ENCODE peak calls at places on chromosome 16, in four cellular contexts. U, O, S and P are unnamed samples.

GRCh38 chr16:50845296-50845695 is 103.4 kb downstream of the CYLD start:
- DNase-seq in U (no peak), O (no peak), S (no peak), P (no peak)

GRCh38 chr16:64580558-64580957 is 541.3 kb downstream of the CDH11 start:
- DNase-seq in U (no peak), O (no peak), S (no peak), P (no peak)

GRCh38 chr16:85418978-85419491 is 194.1 kb upstream of the GSE1 start:
- DNase-seq in U (no peak), O (peak), S (no peak), P (peak)

GRCh38 chr16:21628772-21629171 is 23.6 kb downstream of the IGSF6 start:
- DNase-seq in U (no peak), O (no peak), S (no peak), P (no peak)

GRCh38 chr16:3716831-3717234 is 491 bp downstream of the TRAP1 start:
- DNase-seq in U (peak), O (no peak), S (no peak), P (no peak)

GRCh38 chr16:60041671-60042070 is 1307.6 kb upstream of the GOT2 start:
- DNase-seq in U (no peak), O (no peak), S (no peak), P (no peak)

GRCh38 chr16:56423584-56424403 is 1.6 kb downstream of the AMFR start:
- DNase-seq in U (no peak), O (no peak), S (no peak), P (no peak)

GRCh38 chr16:9378876-9379275 is 287.4 kb downstream of the HAPSTR1 start:
- DNase-seq in U (peak), O (no peak), S (no peak), P (no peak)

GRCh38 chr16:3855142-3855541 is 25.4 kb downstream of the CREBBP start:
- DNase-seq in U (no peak), O (no peak), S (no peak), P (no peak)

GRCh38 chr16:13923703-13924298 is 3.8 kb downstream of the ERCC4 start:
- DNase-seq in U (no peak), O (no peak), S (no peak), P (no peak)

GRCh38 chr16:22264786-22265185 is 32.4 kb upstream of the POLR3E start:
- DNase-seq in U (no peak), O (no peak), S (no peak), P (no peak)

GRCh38 chr16:87895641-87896141 is 26.4 kb upstream of the SLC7A5 start:
- DNase-seq in U (no peak), O (no peak), S (no peak), P (peak)

GRCh38 chr16:56354016-56354415 is 71.3 kb downstream of the AMFR start:
- DNase-seq in U (no peak), O (no peak), S (no peak), P (no peak)

GRCh38 chr16:69932228-69932627 is 18.9 kb upstream of the CLEC18A start:
- DNase-seq in U (no peak), O (no peak), S (no peak), P (no peak)

GRCh38 chr16:86088816-86089215 is 189.9 kb downstream of the IRF8 start:
- DNase-seq in U (no peak), O (no peak), S (no peak), P (no peak)

GRCh38 chr16:31861415-31861814 is 12.2 kb upstream of the ZNF267 start:
- DNase-seq in U (no peak), O (no peak), S (no peak), P (no peak)

GRCh38 chr16:78368121-78369102 is 269.0 kb downstream of the WWOX start:
- DNase-seq in U (no peak), O (no peak), S (no peak), P (no peak)

GRCh38 chr16:1458336-1458976 is 14.1 kb upstream of the CCDC154 start:
- DNase-seq in U (no peak), O (no peak), S (no peak), P (no peak)

GRCh38 chr16:49699718-49700117 is 156.2 kb downstream of the ZNF423 start:
- DNase-seq in U (no peak), O (no peak), S (no peak), P (no peak)

GRCh38 chr16:88686062-88686438 is 257 bp downstream of the SNAI3 start:
- DNase-seq in U (no peak), O (peak), S (no peak), P (no peak)

GRCh38 chr16:50152386-50152806 is 710 bp upstream of the TENT4B start:
- DNase-seq in U (peak), O (no peak), S (no peak), P (no peak)

GRCh38 chr16:47990676-47991075 is 165.1 kb downstream of the ABCC12 start:
- DNase-seq in U (no peak), O (no peak), S (no peak), P (no peak)

GRCh38 chr16:685967-686366 is 1.8 kb upstream of the JMJD8 start:
- DNase-seq in U (peak), O (no peak), S (peak), P (no peak)

GRCh38 chr16:57781741-57782606 is 20.3 kb downstream of the KIFC3 start:
- DNase-seq in U (no peak), O (peak), S (peak), P (no peak)

GRCh38 chr16:69861276-69862030 is 89.7 kb upstream of the CLEC18A start:
- DNase-seq in U (no peak), O (no peak), S (peak), P (no peak)

GRCh38 chr16:58338205-58338604 is 43.4 kb upstream of the PRSS54 start:
- DNase-seq in U (no peak), O (no peak), S (no peak), P (no peak)

GRCh38 chr16:12801511-12802042 is 2.1 kb downstream of the CPPED1 start:
- DNase-seq in U (no peak), O (no peak), S (no peak), P (peak)

GRCh38 chr16:83258366-83258765 is 549.4 kb upstream of the HSBP1 start:
- DNase-seq in U (no peak), O (no peak), S (no peak), P (no peak)

GRCh38 chr16:89023151-89023551 is 46.1 kb upstream of the CBFA2T3 start:
- DNase-seq in U (no peak), O (peak), S (no peak), P (peak)

GRCh38 chr16:27402964-27403600 is 1.1 kb downstream of the IL21R start:
- DNase-seq in U (no peak), O (no peak), S (no peak), P (no peak)

GRCh38 chr16:86669937-86670772 is 91.8 kb downstream of the FOXL1 start:
- DNase-seq in U (no peak), O (no peak), S (peak), P (no peak)

GRCh38 chr16:86884256-86884655 is 305.9 kb downstream of the FOXL1 start:
- DNase-seq in U (no peak), O (no peak), S (no peak), P (no peak)

GRCh38 chr16:68264128-68265077 is at the start of gene SLC7A6:
- DNase-seq in U (peak), O (peak), S (peak), P (peak)

GRCh38 chr16:26697826-26698225 is 368.9 kb upstream of the C16orf82 start:
- DNase-seq in U (no peak), O (no peak), S (no peak), P (no peak)

GRCh38 chr16:87149051-87149450 is 168.1 kb downstream of the C16orf95 start:
- DNase-seq in U (no peak), O (no peak), S (no peak), P (no peak)

GRCh38 chr16:27374794-27375499 is 27.0 kb upstream of the IL21R start:
- DNase-seq in U (peak), O (no peak), S (peak), P (peak)

GRCh38 chr16:58843675-58844074 is 109.6 kb upstream of the GOT2 start:
- DNase-seq in U (no peak), O (no peak), S (no peak), P (no peak)

GRCh38 chr16:22369221-22369811 is 5.1 kb downstream of the CDR2 start:
- DNase-seq in U (no peak), O (no peak), S (no peak), P (no peak)

GRCh38 chr16:58222532-58223316 is 24.8 kb upstream of the CSNK2A2 start:
- DNase-seq in U (peak), O (no peak), S (no peak), P (no peak)

GRCh38 chr16:73173396-73173795 is 125.5 kb upstream of the ZFHX3 start:
- DNase-seq in U (no peak), O (no peak), S (no peak), P (no peak)

GRCh38 chr16:73170587-73170986 is 122.7 kb upstream of the ZFHX3 start:
- DNase-seq in U (peak), O (no peak), S (no peak), P (no peak)

GRCh38 chr16:73171380-73171779 is 123.5 kb upstream of the ZFHX3 start:
- DNase-seq in U (no peak), O (no peak), S (no peak), P (no peak)

GRCh38 chr16:73171901-73172619 is 124.1 kb upstream of the ZFHX3 start:
- DNase-seq in U (no peak), O (no peak), S (no peak), P (no peak)

GRCh38 chr16:73172621-73173312 is 124.8 kb upstream of the ZFHX3 start:
- DNase-seq in U (peak), O (no peak), S (peak), P (no peak)
- TF ChIP-seq CTCF in U (peak), O (peak), S (peak), P (no peak)

GRCh38 chr16:54289242-54290051 is 2.9 kb upstream of the IRX3 start:
- DNase-seq in U (no peak), O (peak), S (no peak), P (no peak)

GRCh38 chr16:54291107-54291980 is 4.8 kb upstream of the IRX3 start:
- DNase-seq in U (no peak), O (no peak), S (no peak), P (no peak)

GRCh38 chr16:54288592-54289241 is 2.1 kb upstream of the IRX3 start:
- DNase-seq in U (no peak), O (peak), S (no peak), P (no peak)

GRCh38 chr16:54290203-54291106 is 3.9 kb upstream of the IRX3 start:
- DNase-seq in U (no peak), O (peak), S (no peak), P (no peak)

DNA sequence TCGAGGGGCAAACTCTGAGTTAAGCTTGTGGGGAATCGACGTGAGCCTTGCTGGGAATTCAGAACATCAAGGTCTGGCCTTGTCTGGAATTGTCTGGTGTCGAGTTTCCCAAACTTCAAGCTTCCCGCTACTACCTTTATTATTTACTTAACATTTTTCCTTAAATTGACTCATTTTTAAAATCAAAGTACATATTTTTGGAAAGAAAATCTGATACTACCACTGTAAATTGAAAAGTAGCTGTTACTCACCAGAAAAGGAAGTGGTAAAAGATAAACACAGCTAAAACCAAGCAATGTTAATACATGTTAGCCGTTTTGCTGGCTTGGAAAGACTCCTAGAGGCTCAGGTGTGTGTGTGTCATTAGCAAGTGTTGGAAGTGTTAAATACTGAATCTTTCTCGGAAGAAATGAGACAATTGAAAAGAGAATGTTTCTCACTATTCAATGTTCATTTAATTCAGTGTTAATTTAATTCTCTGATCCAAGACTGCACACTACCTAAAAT is 5.4 kb upstream of the IRX3 start:
- DNase-seq in U (no peak), O (no peak), S (no peak), P (no peak)
- TF ChIP-seq CTCF in U (no peak), O (no peak), S (no peak), P (no peak)

DNA sequence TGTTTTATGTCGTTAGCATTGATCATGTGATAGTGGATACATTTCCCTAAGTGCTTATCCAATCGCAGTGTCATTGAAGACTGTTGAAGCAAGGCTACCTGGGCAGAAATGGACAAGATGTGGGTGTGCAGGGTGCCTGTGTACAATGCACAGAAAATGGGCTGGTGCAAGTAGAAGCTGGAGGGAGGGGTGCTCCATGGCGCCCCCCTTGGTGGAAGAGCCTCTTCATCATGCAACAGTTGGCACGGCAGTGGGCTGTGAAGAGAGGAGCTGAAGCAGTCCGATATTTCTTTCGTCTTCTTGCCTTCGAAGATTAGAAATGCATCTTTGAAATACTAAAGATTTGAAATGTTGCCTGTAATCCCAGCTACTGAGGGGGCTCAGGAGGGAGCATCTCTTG is 100.5 kb downstream of the PLCG2 start:
- DNase-seq in U (no peak), O (no peak), S (no peak), P (no peak)
- TF ChIP-seq CTCF in U (peak), O (no peak), S (no peak), P (no peak)

GRCh38 chr16:29862383-29862883 is 593 bp downstream of the CDIPT start:
- DNase-seq in U (peak), O (no peak), S (no peak), P (no peak)
- TF ChIP-seq CTCF in U (no peak), O (no peak), S (no peak), P (no peak)

GRCh38 chr16:5062790-5063765 is 2.7 kb downstream of the C16orf89 start:
- DNase-seq in U (no peak), O (no peak), S (no peak), P (peak)
- TF ChIP-seq CTCF in U (no peak), O (no peak), S (no peak), P (no peak)

DNA sequence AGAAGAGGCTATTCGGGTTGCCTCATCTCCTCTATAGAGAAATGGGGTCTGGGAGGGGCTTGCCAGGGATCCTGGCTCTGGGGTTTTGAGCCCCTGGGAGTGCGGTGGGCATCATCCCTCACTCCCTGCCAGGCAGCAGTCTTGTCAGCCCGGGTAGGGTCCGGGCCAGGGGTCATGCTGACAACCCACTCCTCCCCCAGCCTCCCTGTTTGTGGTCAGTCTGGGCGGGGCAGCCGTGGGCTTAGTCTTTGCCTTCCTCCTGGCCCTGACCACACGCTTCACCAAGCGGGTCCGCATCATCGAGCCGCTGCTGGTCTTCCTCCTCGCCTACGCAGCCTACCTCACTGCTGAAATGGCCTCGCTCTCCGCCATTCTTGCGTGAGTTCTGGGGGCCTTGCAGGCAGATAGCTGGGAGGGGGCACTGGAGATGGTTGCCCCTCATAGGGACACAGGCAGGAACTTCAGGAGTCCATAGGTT is 6.8 kb downstream of the SLC9A5 start:
- DNase-seq in U (no peak), O (no peak), S (peak), P (no peak)
- TF ChIP-seq CTCF in U (no peak), O (no peak), S (no peak), P (no peak)

GRCh38 chr16:72530434-72530833 is 358.5 kb upstream of the PMFBP1 start:
- DNase-seq in U (no peak), O (no peak), S (no peak), P (no peak)
- TF ChIP-seq CTCF in U (no peak), O (no peak), S (no peak), P (no peak)